ENCODE peak calls at places on chromosomes 1 and 21, in nine cellular contexts. One of them, this sample, is unnamed.
A peak's percentile ranks its signal among the peaks of the same experiment; 100 is the strongest.

GRCh38 chr1:222105393-222105737 is 363.5 kb upstream of the DUSP10 start:
- DNase-seq in brain microvascular endothelial cell: no peak
- DNase-seq in GM23338: no peak
- DNase-seq in ELR: no peak
- DNase-seq in NCI-H1930: no peak
- DNase-seq in NAMALWA: no peak
- DNase-seq in H54: no peak
- DNase-seq in activated T-helper 1 cell treated with anti-CD3 and anti-CD28 coated beads, Interleukin-2, amount 50 U/mL, for 16 hours: no peak
- DNase-seq in heart left ventricle: no peak
- DNase-seq in this sample: peak; percentile 47

GRCh38 chr1:170153417-170153816 is 7.7 kb downstream of the NTMT2 start:
- DNase-seq in ELR: no peak
- DNase-seq in activated T-helper 1 cell treated with anti-CD3 and anti-CD28 coated beads, Interleukin-2, amount 50 U/mL, for 16 hours: no peak
- DNase-seq in GM23338: no peak
- DNase-seq in NAMALWA: no peak
- DNase-seq in NCI-H1930: no peak
- DNase-seq in heart left ventricle: no peak
- DNase-seq in H54: no peak
- DNase-seq in brain microvascular endothelial cell: no peak
- DNase-seq in this sample: no peak

GRCh38 chr1:226608699-226609505 is 60.3 kb downstream of the STUM start:
- DNase-seq in brain microvascular endothelial cell: peak; percentile 43
- DNase-seq in NAMALWA: peak; percentile 81
- DNase-seq in GM23338: peak; percentile 91
- DNase-seq in activated T-helper 1 cell treated with anti-CD3 and anti-CD28 coated beads, Interleukin-2, amount 50 U/mL, for 16 hours: peak; percentile 49
- DNase-seq in ELR: peak; percentile 63
- DNase-seq in H54: peak; percentile 73
- DNase-seq in heart left ventricle: peak; percentile 51
- DNase-seq in NCI-H1930: peak; percentile 60
- DNase-seq in this sample: peak; percentile 83

GRCh38 chr1:17075470-17076255 is 21.8 kb upstream of the SDHB start:
- DNase-seq in ELR: peak; percentile 45
- DNase-seq in activated T-helper 1 cell treated with anti-CD3 and anti-CD28 coated beads, Interleukin-2, amount 50 U/mL, for 16 hours: no peak
- DNase-seq in GM23338: peak; percentile 84
- DNase-seq in H54: peak; percentile 24
- DNase-seq in NCI-H1930: no peak
- DNase-seq in NAMALWA: peak; percentile 82
- DNase-seq in heart left ventricle: no peak
- DNase-seq in brain microvascular endothelial cell: no peak
- DNase-seq in this sample: peak; percentile 72

GRCh38 chr1:47881505-47882442 is 115.4 kb downstream of the TRABD2B start:
- DNase-seq in NCI-H1930: no peak
- DNase-seq in brain microvascular endothelial cell: peak; percentile 19
- DNase-seq in ELR: no peak
- DNase-seq in NAMALWA: no peak
- DNase-seq in GM23338: no peak
- DNase-seq in heart left ventricle: no peak
- DNase-seq in H54: no peak
- DNase-seq in activated T-helper 1 cell treated with anti-CD3 and anti-CD28 coated beads, Interleukin-2, amount 50 U/mL, for 16 hours: no peak
- DNase-seq in this sample: peak; percentile 61

GRCh38 chr1:6275826-6276764 is 15.2 kb upstream of the GPR153 start:
- DNase-seq in NAMALWA: no peak
- DNase-seq in GM23338: peak; percentile 36
- DNase-seq in heart left ventricle: peak; percentile 83
- DNase-seq in H54: no peak
- DNase-seq in activated T-helper 1 cell treated with anti-CD3 and anti-CD28 coated beads, Interleukin-2, amount 50 U/mL, for 16 hours: no peak
- DNase-seq in ELR: no peak
- DNase-seq in brain microvascular endothelial cell: peak; percentile 76
- DNase-seq in NCI-H1930: no peak
- DNase-seq in this sample: peak; percentile 85

GRCh38 chr1:234998174-234998741 is 130.4 kb downstream of the TOMM20 start:
- DNase-seq in H54: no peak
- DNase-seq in ELR: peak; percentile 51
- DNase-seq in NAMALWA: no peak
- DNase-seq in GM23338: peak; percentile 51
- DNase-seq in activated T-helper 1 cell treated with anti-CD3 and anti-CD28 coated beads, Interleukin-2, amount 50 U/mL, for 16 hours: no peak
- DNase-seq in heart left ventricle: peak; percentile 62
- DNase-seq in brain microvascular endothelial cell: peak; percentile 57
- DNase-seq in NCI-H1930: no peak
- DNase-seq in this sample: peak; percentile 86

GRCh38 chr1:231642600-231643332 is 16.2 kb downstream of the DISC1 start:
- DNase-seq in NAMALWA: no peak
- DNase-seq in activated T-helper 1 cell treated with anti-CD3 and anti-CD28 coated beads, Interleukin-2, amount 50 U/mL, for 16 hours: no peak
- DNase-seq in ELR: no peak
- DNase-seq in NCI-H1930: no peak
- DNase-seq in brain microvascular endothelial cell: no peak
- DNase-seq in GM23338: no peak
- DNase-seq in H54: no peak
- DNase-seq in heart left ventricle: no peak
- DNase-seq in this sample: no peak

GRCh38 chr1:145982010-145982723 is 14.2 kb downstream of the TXNIP start:
- DNase-seq in heart left ventricle: peak; percentile 63
- DNase-seq in ELR: no peak
- DNase-seq in NAMALWA: no peak
- DNase-seq in brain microvascular endothelial cell: no peak
- DNase-seq in H54: no peak
- DNase-seq in activated T-helper 1 cell treated with anti-CD3 and anti-CD28 coated beads, Interleukin-2, amount 50 U/mL, for 16 hours: no peak
- DNase-seq in NCI-H1930: no peak
- DNase-seq in GM23338: no peak
- DNase-seq in this sample: no peak

GRCh38 chr1:61424382-61424781 is 300.6 kb downstream of the TM2D1 start:
- DNase-seq in H54: no peak
- DNase-seq in NCI-H1930: no peak
- DNase-seq in brain microvascular endothelial cell: no peak
- DNase-seq in GM23338: no peak
- DNase-seq in ELR: no peak
- DNase-seq in activated T-helper 1 cell treated with anti-CD3 and anti-CD28 coated beads, Interleukin-2, amount 50 U/mL, for 16 hours: no peak
- DNase-seq in NAMALWA: no peak
- DNase-seq in heart left ventricle: no peak
- DNase-seq in this sample: no peak

GRCh38 chr1:241451981-241452380 is 67.6 kb downstream of the FH start:
- DNase-seq in heart left ventricle: no peak
- DNase-seq in NAMALWA: no peak
- DNase-seq in ELR: no peak
- DNase-seq in NCI-H1930: no peak
- DNase-seq in H54: no peak
- DNase-seq in activated T-helper 1 cell treated with anti-CD3 and anti-CD28 coated beads, Interleukin-2, amount 50 U/mL, for 16 hours: no peak
- DNase-seq in GM23338: no peak
- DNase-seq in brain microvascular endothelial cell: no peak
- DNase-seq in this sample: no peak

GRCh38 chr1:227937531-227938145 is 10.1 kb downstream of the WNT9A start:
- DNase-seq in heart left ventricle: no peak
- DNase-seq in NCI-H1930: no peak
- DNase-seq in NAMALWA: no peak
- DNase-seq in brain microvascular endothelial cell: no peak
- DNase-seq in H54: no peak
- DNase-seq in ELR: no peak
- DNase-seq in activated T-helper 1 cell treated with anti-CD3 and anti-CD28 coated beads, Interleukin-2, amount 50 U/mL, for 16 hours: no peak
- DNase-seq in GM23338: no peak
- DNase-seq in this sample: no peak

GRCh38 chr1:153344718-153345025 is 4.0 kb downstream of the PGLYRP4 start:
- DNase-seq in NCI-H1930: no peak
- DNase-seq in GM23338: no peak
- DNase-seq in ELR: no peak
- DNase-seq in NAMALWA: no peak
- DNase-seq in heart left ventricle: no peak
- DNase-seq in H54: no peak
- DNase-seq in activated T-helper 1 cell treated with anti-CD3 and anti-CD28 coated beads, Interleukin-2, amount 50 U/mL, for 16 hours: no peak
- DNase-seq in brain microvascular endothelial cell: no peak
- DNase-seq in this sample: no peak

GRCh38 chr1:64584479-64584878 is 114.5 kb downstream of the CACHD1 start:
- DNase-seq in NCI-H1930: no peak
- DNase-seq in heart left ventricle: no peak
- DNase-seq in NAMALWA: no peak
- DNase-seq in ELR: peak; percentile 17
- DNase-seq in GM23338: peak; percentile 43
- DNase-seq in activated T-helper 1 cell treated with anti-CD3 and anti-CD28 coated beads, Interleukin-2, amount 50 U/mL, for 16 hours: no peak
- DNase-seq in H54: no peak
- DNase-seq in brain microvascular endothelial cell: no peak
- DNase-seq in this sample: no peak

GRCh38 chr1:40014812-40015594 is 25.5 kb upstream of the CAP1 start:
- DNase-seq in activated T-helper 1 cell treated with anti-CD3 and anti-CD28 coated beads, Interleukin-2, amount 50 U/mL, for 16 hours: no peak
- DNase-seq in H54: peak; percentile 81
- DNase-seq in ELR: peak; percentile 98
- DNase-seq in GM23338: no peak
- DNase-seq in brain microvascular endothelial cell: peak; percentile 89
- DNase-seq in heart left ventricle: no peak
- DNase-seq in NAMALWA: no peak
- DNase-seq in NCI-H1930: no peak
- DNase-seq in this sample: no peak

GRCh38 chr1:160260436-160261382 is 1.6 kb downstream of the DCAF8 start:
- DNase-seq in activated T-helper 1 cell treated with anti-CD3 and anti-CD28 coated beads, Interleukin-2, amount 50 U/mL, for 16 hours: no peak
- DNase-seq in ELR: peak; percentile 84
- DNase-seq in NAMALWA: peak; percentile 43
- DNase-seq in H54: peak; percentile 28
- DNase-seq in heart left ventricle: no peak
- DNase-seq in brain microvascular endothelial cell: peak; percentile 74
- DNase-seq in GM23338: peak; percentile 27
- DNase-seq in NCI-H1930: no peak
- DNase-seq in this sample: peak; percentile 73

GRCh38 chr1:80498673-80499072 is 1302.1 kb upstream of the ADGRL2 start:
- DNase-seq in H54: no peak
- DNase-seq in NCI-H1930: no peak
- DNase-seq in heart left ventricle: no peak
- DNase-seq in NAMALWA: no peak
- DNase-seq in GM23338: no peak
- DNase-seq in brain microvascular endothelial cell: no peak
- DNase-seq in activated T-helper 1 cell treated with anti-CD3 and anti-CD28 coated beads, Interleukin-2, amount 50 U/mL, for 16 hours: no peak
- DNase-seq in ELR: no peak
- DNase-seq in this sample: no peak

GRCh38 chr21:31589820-31590219 is 69.7 kb upstream of the SOD1 start:
- DNase-seq in ELR: no peak
- DNase-seq in heart left ventricle: no peak
- DNase-seq in GM23338: no peak
- DNase-seq in NCI-H1930: no peak
- DNase-seq in brain microvascular endothelial cell: no peak
- DNase-seq in H54: no peak
- DNase-seq in NAMALWA: no peak
- DNase-seq in activated T-helper 1 cell treated with anti-CD3 and anti-CD28 coated beads, Interleukin-2, amount 50 U/mL, for 16 hours: no peak
- DNase-seq in this sample: no peak

GRCh38 chr1:114340906-114341698 is 169.9 kb downstream of the TRIM33 start:
- DNase-seq in H54: no peak
- DNase-seq in NAMALWA: no peak
- DNase-seq in GM23338: no peak
- DNase-seq in ELR: no peak
- DNase-seq in activated T-helper 1 cell treated with anti-CD3 and anti-CD28 coated beads, Interleukin-2, amount 50 U/mL, for 16 hours: no peak
- DNase-seq in heart left ventricle: no peak
- DNase-seq in NCI-H1930: no peak
- DNase-seq in brain microvascular endothelial cell: no peak
- DNase-seq in this sample: no peak

GRCh38 chr1:24717867-24718650 is 27.2 kb upstream of the CLIC4 start:
- DNase-seq in brain microvascular endothelial cell: no peak
- DNase-seq in H54: no peak
- DNase-seq in heart left ventricle: no peak
- DNase-seq in ELR: no peak
- DNase-seq in NAMALWA: no peak
- DNase-seq in NCI-H1930: no peak
- DNase-seq in GM23338: no peak
- DNase-seq in activated T-helper 1 cell treated with anti-CD3 and anti-CD28 coated beads, Interleukin-2, amount 50 U/mL, for 16 hours: no peak
- DNase-seq in this sample: no peak

GRCh38 chr1:15444476-15445389 is 6.5 kb downstream of the CTRC start:
- DNase-seq in GM23338: no peak
- DNase-seq in NAMALWA: no peak
- DNase-seq in NCI-H1930: no peak
- DNase-seq in H54: no peak
- DNase-seq in brain microvascular endothelial cell: no peak
- DNase-seq in heart left ventricle: no peak
- DNase-seq in activated T-helper 1 cell treated with anti-CD3 and anti-CD28 coated beads, Interleukin-2, amount 50 U/mL, for 16 hours: no peak
- DNase-seq in ELR: no peak
- DNase-seq in this sample: no peak